ENCODE peak calls at places on chromosomes 7 and 10, in eight cellular contexts. P is Peyer's patch; C is ovary; I is CD8-positive, alpha-beta T cell; A is tibial artery; T is left ventricle myocardium inferior; N is cardiac muscle cell; K is caudate nucleus. R is an unnamed sample.

GRCh38 chr7:137798073-137798763 is 48.6 kb downstream of the DGKI start:
- DNase-seq in K (no peak), N (no peak), C (no peak), I (no peak), A (no peak), P (no peak), T (no peak), R (no peak)

GRCh38 chr7:122885583-122886356 is 490 bp downstream of the CADPS2 start:
- DNase-seq in I (no peak), C (peak; percentile 47), A (peak; percentile 66), K (no peak), T (peak; percentile 45), N (peak; percentile 50), P (peak; percentile 72), R (no peak)

GRCh38 chr7:33814958-33815735 is 90.2 kb upstream of the BMPER start:
- DNase-seq in A (no peak), K (no peak), I (no peak), C (no peak), T (no peak), N (no peak), P (no peak), R (peak; percentile 43)

GRCh38 chr7:13639416-13639815 is 350.1 kb downstream of the ETV1 start:
- DNase-seq in C (no peak), A (no peak), I (no peak), T (no peak), N (no peak), P (no peak), K (no peak), R (no peak)

GRCh38 chr7:100190059-100190711 is 12.5 kb downstream of the STAG3 start:
- DNase-seq in I (no peak), A (no peak), T (no peak), P (no peak), N (peak; percentile 65), C (no peak), K (no peak), R (no peak)

GRCh38 chr10:109405338-109405737 is 518.0 kb downstream of the XPNPEP1 start:
- DNase-seq in C (no peak), I (no peak), T (no peak), K (no peak), P (no peak), A (no peak), N (no peak), R (no peak)

GRCh38 chr7:66443946-66444345 is 184.7 kb upstream of the KCTD7 start:
- DNase-seq in T (no peak), I (no peak), N (peak; percentile 61), A (no peak), C (no peak), P (no peak), K (no peak), R (no peak)

GRCh38 chr7:12258074-12258473 is 47.0 kb downstream of the TMEM106B start:
- DNase-seq in K (no peak), N (no peak), I (no peak), T (no peak), P (no peak), A (no peak), C (no peak), R (no peak)

GRCh38 chr7:14822481-14822854 is 80.1 kb downstream of the DGKB start:
- DNase-seq in T (no peak), P (no peak), K (no peak), I (no peak), A (no peak), C (no peak), N (no peak), R (no peak)

GRCh38 chr7:90621892-90622182 is 25.7 kb downstream of the CDK14 start:
- DNase-seq in I (no peak), P (no peak), T (no peak), N (no peak), K (no peak), C (no peak), A (no peak), R (no peak)

GRCh38 chr7:1555813-1556540 is at the start of gene TMEM184A:
- DNase-seq in P (peak; percentile 96), K (no peak), A (no peak), N (no peak), T (no peak), I (peak; percentile 49), C (no peak), R (no peak)

GRCh38 chr10:122139627-122140151 is 131.4 kb upstream of the BTBD16 start:
- DNase-seq in A (no peak), K (no peak), C (no peak), T (peak; percentile 81), N (peak; percentile 40), I (no peak), P (no peak), R (no peak)

GRCh38 chr10:88332526-88333265 is 250.4 kb downstream of the RNLS start:
- DNase-seq in A (no peak), N (no peak), T (no peak), K (no peak), C (no peak), P (no peak), I (no peak), R (no peak)

GRCh38 chr10:44039599-44039998 is 345.3 kb downstream of the CXCL12 start:
- DNase-seq in A (no peak), T (no peak), I (no peak), P (no peak), N (peak; percentile 35), C (no peak), K (no peak), R (no peak)

GRCh38 chr7:133376514-133376913 is 123.6 kb downstream of the EXOC4 start:
- DNase-seq in A (no peak), T (no peak), P (no peak), I (no peak), K (no peak), N (peak; percentile 25), C (no peak), R (no peak)

GRCh38 chr7:91995391-91995790 is 54.7 kb downstream of the AKAP9 start:
- DNase-seq in P (no peak), I (no peak), N (no peak), C (no peak), T (no peak), A (no peak), K (no peak), R (no peak)

GRCh38 chr7:36057375-36057774 is 95.7 kb upstream of the EEPD1 start:
- DNase-seq in K (no peak), P (no peak), I (no peak), T (no peak), A (no peak), C (no peak), N (no peak), R (no peak)

GRCh38 chr10:110897184-110897583 is 21.8 kb downstream of the BBIP1 start:
- DNase-seq in A (no peak), T (no peak), P (no peak), I (no peak), C (no peak), N (no peak), K (no peak), R (no peak)

GRCh38 chr7:68511281-68511680 is 1087.0 kb upstream of the AUTS2 start:
- DNase-seq in T (no peak), P (no peak), A (no peak), K (no peak), N (no peak), I (no peak), C (no peak), R (no peak)

GRCh38 chr10:118013078-118013568 is 33.6 kb downstream of the RAB11FIP2 start:
- DNase-seq in I (no peak), N (no peak), C (no peak), K (no peak), A (no peak), T (no peak), P (no peak), R (no peak)

GRCh38 chr7:2403718-2404648 is 572 bp downstream of the CHST12 start:
- DNase-seq in I (peak; percentile 30), A (no peak), C (peak; percentile 49), N (peak; percentile 39), T (peak; percentile 40), P (peak; percentile 63), K (no peak), R (no peak)

GRCh38 chr10:48381971-48382370 is 75.5 kb downstream of the MAPK8 start:
- DNase-seq in P (no peak), C (no peak), T (no peak), A (no peak), K (no peak), N (no peak), I (no peak), R (no peak)

GRCh38 chr7:131183611-131184119 is 144.0 kb upstream of the MKLN1 start:
- DNase-seq in N (no peak), I (peak; percentile 40), A (no peak), P (no peak), C (no peak), K (no peak), T (no peak), R (no peak)

GRCh38 chr10:32308027-32308603 is 38.8 kb downstream of the EPC1 start:
- DNase-seq in P (no peak), K (no peak), C (no peak), T (no peak), N (no peak), I (no peak), A (no peak), R (no peak)

GRCh38 chr10:88467835-88468485 is 115.2 kb downstream of the RNLS start:
- DNase-seq in P (no peak), C (no peak), N (peak; percentile 39), I (no peak), K (no peak), A (no peak), T (no peak), R (no peak)

GRCh38 chr7:115224923-115225322 is 303.0 kb downstream of the MDFIC start:
- DNase-seq in C (no peak), A (no peak), T (no peak), I (no peak), N (no peak), P (no peak), K (no peak), R (no peak)
- H3K27ac ChIP-seq in C (no peak overlapping the region), A (no peak overlapping the region), T (no peak overlapping the region), I (no peak overlapping the region), N (no peak overlapping the region), P (no peak overlapping the region), K (no peak overlapping the region), R (no peak overlapping the region)

GRCh38 chr10:112373912-112374338 is at the start of gene ACSL5:
- DNase-seq in C (no peak), P (no peak), K (no peak), T (no peak), N (no peak), I (no peak), A (no peak), R (no peak)
- H3K27ac ChIP-seq in C (no peak within 1 kb of the TSS), P (peak within 1 kb of the TSS; percentile 96), K (no peak within 1 kb of the TSS), T (peak within 1 kb of the TSS; percentile 83), N (no peak within 1 kb of the TSS), I (peak within 1 kb of the TSS; percentile 70), A (no peak within 1 kb of the TSS), R (peak within 1 kb of the TSS; percentile 85)

DNA sequence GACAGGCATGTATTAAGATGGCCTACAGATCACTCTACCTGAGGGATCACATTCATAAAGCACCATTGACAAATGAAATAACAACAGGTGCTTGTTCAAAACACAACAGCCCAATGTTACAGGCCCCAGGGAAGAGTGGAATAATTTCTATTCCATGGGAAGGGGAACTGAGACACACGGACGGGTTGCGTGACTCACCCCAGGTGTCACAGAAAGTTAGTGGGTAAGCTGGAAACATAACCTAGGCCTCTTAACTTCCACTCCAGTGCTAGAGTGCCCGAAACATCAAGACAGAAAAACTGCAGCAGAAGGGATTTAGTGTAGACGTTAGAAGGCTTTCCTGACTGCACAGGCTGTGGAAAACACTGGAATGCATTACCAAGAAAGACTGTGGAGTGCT is 48.3 kb downstream of the SLC37A3 start:
- DNase-seq in I (no peak), C (no peak), P (no peak), T (no peak), K (no peak), N (no peak), A (no peak), R (no peak)
- H3K27ac ChIP-seq in I (no peak overlapping the region), C (no peak overlapping the region), P (no peak overlapping the region), T (no peak overlapping the region), K (peak overlapping the region; percentile 8), N (no peak overlapping the region), A (no peak overlapping the region), R (no peak overlapping the region)

GRCh38 chr10:74598891-74599566 is 227.4 kb upstream of the KAT6B start:
- DNase-seq in N (peak; percentile 56), K (no peak), T (no peak), C (no peak), A (no peak), I (no peak), P (no peak), R (no peak)
- H3K27ac ChIP-seq in N (peak overlapping the region; percentile 73), K (no peak overlapping the region), T (peak overlapping the region; percentile 73), C (no peak overlapping the region), A (peak overlapping the region; percentile 64), I (no peak overlapping the region), P (no peak overlapping the region), R (peak overlapping the region; percentile 58)